ENCODE peak calls at places on chromosomes 11 and 22, in six cellular contexts. One of them, this sample, is unnamed.

GRCh38 chr11:93370260-93370659 is 39.7 kb downstream of the DEUP1 start:
- DNase-seq in heart right ventricle: no peak
- DNase-seq in GM12865: no peak
- DNase-seq in AG10803: peak
- DNase-seq in fibroblast of lung: peak
- DNase-seq in CD4-positive, alpha-beta memory T cell: no peak
- DNase-seq in this sample: no peak

GRCh38 chr11:96318850-96319249 is 24.1 kb downstream of the MAML2 start:
- DNase-seq in heart right ventricle: no peak
- DNase-seq in GM12865: no peak
- DNase-seq in AG10803: no peak
- DNase-seq in fibroblast of lung: no peak
- DNase-seq in CD4-positive, alpha-beta memory T cell: no peak
- DNase-seq in this sample: no peak

GRCh38 chr11:126357969-126358762 is 2.7 kb downstream of the ST3GAL4 start:
- DNase-seq in heart right ventricle: no peak
- DNase-seq in GM12865: no peak
- DNase-seq in AG10803: no peak
- DNase-seq in fibroblast of lung: no peak
- DNase-seq in CD4-positive, alpha-beta memory T cell: no peak
- DNase-seq in this sample: no peak

GRCh38 chr22:29817724-29818123 is 20.4 kb downstream of the ASCC2 start:
- DNase-seq in heart right ventricle: no peak
- DNase-seq in GM12865: no peak
- DNase-seq in AG10803: peak
- DNase-seq in fibroblast of lung: no peak
- DNase-seq in CD4-positive, alpha-beta memory T cell: no peak
- DNase-seq in this sample: no peak

GRCh38 chr11:22787565-22788162 is 41.9 kb downstream of the SVIP start:
- DNase-seq in heart right ventricle: no peak
- DNase-seq in GM12865: peak
- DNase-seq in AG10803: peak
- DNase-seq in fibroblast of lung: peak
- DNase-seq in CD4-positive, alpha-beta memory T cell: peak
- DNase-seq in this sample: peak

GRCh38 chr11:95150977-95151684 is 61.5 kb downstream of the ENDOD1 start:
- DNase-seq in heart right ventricle: peak
- DNase-seq in GM12865: peak
- DNase-seq in AG10803: peak
- DNase-seq in fibroblast of lung: peak
- DNase-seq in CD4-positive, alpha-beta memory T cell: peak
- DNase-seq in this sample: peak

GRCh38 chr11:27648840-27649239 is 51.4 kb downstream of the BDNF start:
- DNase-seq in heart right ventricle: no peak
- DNase-seq in GM12865: no peak
- DNase-seq in AG10803: no peak
- DNase-seq in fibroblast of lung: no peak
- DNase-seq in CD4-positive, alpha-beta memory T cell: no peak
- DNase-seq in this sample: no peak

GRCh38 chr11:59197990-59198389 is 14.7 kb downstream of the MPEG1 start:
- DNase-seq in heart right ventricle: peak
- DNase-seq in GM12865: no peak
- DNase-seq in AG10803: peak
- DNase-seq in fibroblast of lung: peak
- DNase-seq in CD4-positive, alpha-beta memory T cell: no peak
- DNase-seq in this sample: no peak

GRCh38 chr11:114159802-114160588 is 100.5 kb downstream of the ZBTB16 start:
- DNase-seq in heart right ventricle: peak
- DNase-seq in GM12865: peak
- DNase-seq in AG10803: peak
- DNase-seq in fibroblast of lung: peak
- DNase-seq in CD4-positive, alpha-beta memory T cell: peak
- DNase-seq in this sample: peak

GRCh38 chr11:124612567-124613245 is 1.5 kb downstream of the PANX3 start:
- DNase-seq in heart right ventricle: no peak
- DNase-seq in GM12865: no peak
- DNase-seq in AG10803: no peak
- DNase-seq in fibroblast of lung: no peak
- DNase-seq in CD4-positive, alpha-beta memory T cell: no peak
- DNase-seq in this sample: no peak

GRCh38 chr22:37929390-37929789 is 23.3 kb downstream of the MICALL1 start:
- DNase-seq in heart right ventricle: no peak
- DNase-seq in GM12865: no peak
- DNase-seq in AG10803: no peak
- DNase-seq in fibroblast of lung: no peak
- DNase-seq in CD4-positive, alpha-beta memory T cell: no peak
- DNase-seq in this sample: no peak

GRCh38 chr11:33899383-33900037 is 7.6 kb upstream of the LMO2 start:
- DNase-seq in heart right ventricle: peak
- DNase-seq in GM12865: no peak
- DNase-seq in AG10803: peak
- DNase-seq in fibroblast of lung: peak
- DNase-seq in CD4-positive, alpha-beta memory T cell: no peak
- DNase-seq in this sample: no peak

GRCh38 chr11:43866969-43867368 is 13.7 kb upstream of the ALKBH3 start:
- DNase-seq in heart right ventricle: no peak
- DNase-seq in GM12865: no peak
- DNase-seq in AG10803: no peak
- DNase-seq in fibroblast of lung: no peak
- DNase-seq in CD4-positive, alpha-beta memory T cell: no peak
- DNase-seq in this sample: no peak

GRCh38 chr11:91305402-91305801 is 919.2 kb upstream of the FAT3 start:
- DNase-seq in heart right ventricle: no peak
- DNase-seq in GM12865: no peak
- DNase-seq in AG10803: no peak
- DNase-seq in fibroblast of lung: no peak
- DNase-seq in CD4-positive, alpha-beta memory T cell: no peak
- DNase-seq in this sample: no peak

GRCh38 chr22:42596863-42597530 is 17.7 kb downstream of the POLDIP3 start:
- DNase-seq in heart right ventricle: no peak
- DNase-seq in GM12865: no peak
- DNase-seq in AG10803: no peak
- DNase-seq in fibroblast of lung: no peak
- DNase-seq in CD4-positive, alpha-beta memory T cell: no peak
- DNase-seq in this sample: no peak

GRCh38 chr11:82701847-82702520 is 31.7 kb downstream of the FAM181B start:
- DNase-seq in heart right ventricle: no peak
- DNase-seq in GM12865: peak
- DNase-seq in AG10803: peak
- DNase-seq in fibroblast of lung: peak
- DNase-seq in CD4-positive, alpha-beta memory T cell: no peak
- DNase-seq in this sample: peak

GRCh38 chr22:24997023-24997422 is 44.5 kb downstream of the KIAA1671 start:
- DNase-seq in heart right ventricle: no peak
- DNase-seq in GM12865: no peak
- DNase-seq in AG10803: no peak
- DNase-seq in fibroblast of lung: no peak
- DNase-seq in CD4-positive, alpha-beta memory T cell: no peak
- DNase-seq in this sample: no peak

GRCh38 chr11:16148301-16148787 is 208.0 kb downstream of the SOX6 start:
- DNase-seq in heart right ventricle: peak
- DNase-seq in GM12865: no peak
- DNase-seq in AG10803: no peak
- DNase-seq in fibroblast of lung: peak
- DNase-seq in CD4-positive, alpha-beta memory T cell: no peak
- DNase-seq in this sample: no peak

GRCh38 chr11:94727766-94728165 is 40.4 kb upstream of the AMOTL1 start:
- DNase-seq in heart right ventricle: no peak
- DNase-seq in GM12865: no peak
- DNase-seq in AG10803: no peak
- DNase-seq in fibroblast of lung: no peak
- DNase-seq in CD4-positive, alpha-beta memory T cell: no peak
- DNase-seq in this sample: no peak

GRCh38 chr11:130999086-130999485 is 82.8 kb upstream of the SNX19 start:
- DNase-seq in heart right ventricle: no peak
- DNase-seq in GM12865: no peak
- DNase-seq in AG10803: peak
- DNase-seq in fibroblast of lung: peak
- DNase-seq in CD4-positive, alpha-beta memory T cell: no peak
- DNase-seq in this sample: no peak

GRCh38 chr11:8838248-8838647 is 72.7 kb upstream of the AKIP1 start:
- DNase-seq in heart right ventricle: peak
- DNase-seq in GM12865: no peak
- DNase-seq in AG10803: peak
- DNase-seq in fibroblast of lung: peak
- DNase-seq in CD4-positive, alpha-beta memory T cell: no peak
- DNase-seq in this sample: no peak

GRCh38 chr11:111634981-111635705 is 32.9 kb downstream of the SIK2 start:
- DNase-seq in heart right ventricle: no peak
- DNase-seq in GM12865: no peak
- DNase-seq in AG10803: peak
- DNase-seq in fibroblast of lung: peak
- DNase-seq in CD4-positive, alpha-beta memory T cell: no peak
- DNase-seq in this sample: no peak

GRCh38 chr11:9700105-9700801 is 36.4 kb downstream of the SWAP70 start:
- DNase-seq in heart right ventricle: no peak
- DNase-seq in GM12865: no peak
- DNase-seq in AG10803: no peak
- DNase-seq in fibroblast of lung: no peak
- DNase-seq in CD4-positive, alpha-beta memory T cell: no peak
- DNase-seq in this sample: no peak

GRCh38 chr22:23034621-23035556 is 35.4 kb upstream of the GNAZ start:
- DNase-seq in heart right ventricle: no peak
- DNase-seq in GM12865: no peak
- DNase-seq in AG10803: no peak
- DNase-seq in fibroblast of lung: no peak
- DNase-seq in CD4-positive, alpha-beta memory T cell: no peak
- DNase-seq in this sample: no peak

GRCh38 chr22:38240734-38241252 is 32.0 kb downstream of the TMEM184B start:
- DNase-seq in heart right ventricle: no peak
- DNase-seq in GM12865: no peak
- DNase-seq in AG10803: peak
- DNase-seq in fibroblast of lung: peak
- DNase-seq in CD4-positive, alpha-beta memory T cell: no peak
- DNase-seq in this sample: no peak

GRCh38 chr11:120061761-120062560 is 76.0 kb downstream of the TRIM29 start:
- DNase-seq in heart right ventricle: no peak
- DNase-seq in GM12865: no peak
- DNase-seq in AG10803: peak
- DNase-seq in fibroblast of lung: no peak
- DNase-seq in CD4-positive, alpha-beta memory T cell: no peak
- DNase-seq in this sample: no peak

GRCh38 chr11:105856954-105857353 is 165.1 kb downstream of the MSANTD4 start:
- DNase-seq in heart right ventricle: no peak
- DNase-seq in GM12865: no peak
- DNase-seq in AG10803: no peak
- DNase-seq in fibroblast of lung: no peak
- DNase-seq in CD4-positive, alpha-beta memory T cell: no peak
- DNase-seq in this sample: no peak

GRCh38 chr22:40408718-40409612 is 38.6 kb downstream of the SGSM3 start:
- DNase-seq in heart right ventricle: no peak
- DNase-seq in GM12865: no peak
- DNase-seq in AG10803: no peak
- DNase-seq in fibroblast of lung: no peak
- DNase-seq in CD4-positive, alpha-beta memory T cell: no peak
- DNase-seq in this sample: no peak

GRCh38 chr22:46263208-46263575 is at the start of gene PKDREJ:
- DNase-seq in heart right ventricle: no peak
- DNase-seq in GM12865: no peak
- DNase-seq in AG10803: no peak
- DNase-seq in fibroblast of lung: no peak
- DNase-seq in CD4-positive, alpha-beta memory T cell: no peak
- DNase-seq in this sample: no peak
- H3K4me3 ChIP-seq in heart right ventricle: no peak
- H3K4me3 ChIP-seq in GM12865: no peak
- H3K4me3 ChIP-seq in AG10803: no peak
- H3K4me3 ChIP-seq in fibroblast of lung: no peak
- H3K4me3 ChIP-seq in CD4-positive, alpha-beta memory T cell: no peak
- H3K4me3 ChIP-seq in this sample: no peak

GRCh38 chr11:1276061-1276790 is 33.2 kb downstream of the TOLLIP start:
- DNase-seq in heart right ventricle: peak
- DNase-seq in GM12865: no peak
- DNase-seq in AG10803: no peak
- DNase-seq in fibroblast of lung: no peak
- DNase-seq in CD4-positive, alpha-beta memory T cell: no peak
- DNase-seq in this sample: no peak

GRCh38 chr11:1279674-1280055 is 29.8 kb downstream of the TOLLIP start:
- DNase-seq in heart right ventricle: no peak
- DNase-seq in GM12865: no peak
- DNase-seq in AG10803: no peak
- DNase-seq in fibroblast of lung: no peak
- DNase-seq in CD4-positive, alpha-beta memory T cell: no peak
- DNase-seq in this sample: no peak

GRCh38 chr11:1276866-1277615 is 32.4 kb downstream of the TOLLIP start:
- DNase-seq in heart right ventricle: no peak
- DNase-seq in GM12865: no peak
- DNase-seq in AG10803: no peak
- DNase-seq in fibroblast of lung: no peak
- DNase-seq in CD4-positive, alpha-beta memory T cell: no peak
- DNase-seq in this sample: no peak

GRCh38 chr11:1278766-1279673 is 30.4 kb downstream of the TOLLIP start:
- DNase-seq in heart right ventricle: no peak
- DNase-seq in GM12865: no peak
- DNase-seq in AG10803: no peak
- DNase-seq in fibroblast of lung: no peak
- DNase-seq in CD4-positive, alpha-beta memory T cell: no peak
- DNase-seq in this sample: no peak

GRCh38 chr11:1277936-1278512 is 31.4 kb downstream of the TOLLIP start:
- DNase-seq in heart right ventricle: no peak
- DNase-seq in GM12865: no peak
- DNase-seq in AG10803: no peak
- DNase-seq in fibroblast of lung: no peak
- DNase-seq in CD4-positive, alpha-beta memory T cell: no peak
- DNase-seq in this sample: no peak
- H3K4me3 ChIP-seq in heart right ventricle: no peak
- H3K4me3 ChIP-seq in GM12865: no peak
- H3K4me3 ChIP-seq in AG10803: no peak
- H3K4me3 ChIP-seq in fibroblast of lung: no peak
- H3K4me3 ChIP-seq in CD4-positive, alpha-beta memory T cell: no peak
- H3K4me3 ChIP-seq in this sample: no peak

DNA sequence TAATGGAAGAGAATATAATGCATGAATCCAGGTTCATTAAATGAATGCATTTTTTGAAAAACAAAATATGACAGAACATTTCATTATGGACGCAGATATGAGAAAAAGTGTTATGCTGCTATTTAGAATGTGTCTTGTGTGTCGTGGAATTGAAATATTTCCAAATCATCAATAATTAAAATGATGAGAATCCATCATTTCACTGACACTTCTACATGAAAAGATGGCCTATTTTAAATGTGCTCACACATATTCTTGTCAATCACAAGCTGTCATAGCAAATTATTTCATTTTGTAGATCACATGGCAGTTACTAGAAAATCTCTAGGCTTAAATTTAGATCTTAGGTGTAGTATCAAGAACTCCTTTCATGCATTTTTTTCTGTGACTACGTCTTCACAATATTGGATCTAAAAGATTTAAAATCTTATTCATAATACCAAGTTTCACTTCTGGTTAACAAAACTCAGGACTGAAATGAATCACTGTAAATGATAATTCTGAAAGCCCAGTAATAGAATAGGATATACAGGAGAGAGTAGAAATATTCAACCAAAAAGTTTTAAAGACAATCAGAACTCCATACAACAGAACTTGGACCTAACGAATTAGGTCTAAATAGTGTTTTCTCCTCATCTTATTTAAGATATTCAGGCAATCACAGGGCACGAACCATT is 67.9 kb downstream of the DCDC1 start:
- DNase-seq in heart right ventricle: no peak
- DNase-seq in GM12865: no peak
- DNase-seq in AG10803: no peak
- DNase-seq in fibroblast of lung: no peak
- DNase-seq in CD4-positive, alpha-beta memory T cell: no peak
- DNase-seq in this sample: no peak
- H3K4me3 ChIP-seq in heart right ventricle: no peak
- H3K4me3 ChIP-seq in GM12865: no peak
- H3K4me3 ChIP-seq in AG10803: no peak
- H3K4me3 ChIP-seq in fibroblast of lung: no peak
- H3K4me3 ChIP-seq in CD4-positive, alpha-beta memory T cell: no peak
- H3K4me3 ChIP-seq in this sample: no peak

GRCh38 chr11:1485504-1485885 is 1.1 kb downstream of the MOB2 start:
- DNase-seq in heart right ventricle: no peak
- DNase-seq in GM12865: no peak
- DNase-seq in AG10803: no peak
- DNase-seq in fibroblast of lung: no peak
- DNase-seq in CD4-positive, alpha-beta memory T cell: no peak
- DNase-seq in this sample: no peak
- H3K4me3 ChIP-seq in heart right ventricle: no peak
- H3K4me3 ChIP-seq in GM12865: no peak
- H3K4me3 ChIP-seq in AG10803: no peak
- H3K4me3 ChIP-seq in fibroblast of lung: no peak
- H3K4me3 ChIP-seq in CD4-positive, alpha-beta memory T cell: no peak
- H3K4me3 ChIP-seq in this sample: no peak